ENCODE peak calls at places on chromosomes 7 and 10, in seven cellular contexts. W, F, G, T, M, H and Q are unnamed samples.

GRCh38 chr7:121797283-121798037 is 75.5 kb upstream of the PTPRZ1 start:
- DNase-seq in W (no peak), F (no peak), G (no peak), T (no peak), M (no peak), H (no peak), Q (no peak)

GRCh38 chr7:129122751-129123516 is 21.6 kb upstream of the TSPAN33 start:
- DNase-seq in W (peak), F (peak), G (no peak), T (no peak), M (no peak), H (no peak), Q (no peak)

GRCh38 chr10:133159950-133160812 is at the start of gene KNDC1:
- DNase-seq in W (peak), F (peak), G (no peak), T (no peak), M (no peak), H (no peak), Q (no peak)

GRCh38 chr7:106348231-106348630 is 63.4 kb upstream of the NAMPT start:
- DNase-seq in W (no peak), F (no peak), G (no peak), T (no peak), M (no peak), H (no peak), Q (no peak)

GRCh38 chr7:128167316-128167691 is 73.8 kb upstream of the LEP start:
- DNase-seq in W (no peak), F (peak), G (no peak), T (peak), M (no peak), H (no peak), Q (no peak)

GRCh38 chr10:113317476-113317875 is 235.4 kb upstream of the HABP2 start:
- DNase-seq in W (no peak), F (no peak), G (no peak), T (no peak), M (no peak), H (no peak), Q (no peak)

GRCh38 chr10:21526952-21527633 is 1.6 kb upstream of the SKIDA1 start:
- DNase-seq in W (peak), F (peak), G (no peak), T (peak), M (peak), H (no peak), Q (no peak)

GRCh38 chr7:100430450-100431285 is 1.0 kb downstream of the MEPCE start:
- DNase-seq in W (no peak), F (no peak), G (peak), T (no peak), M (no peak), H (no peak), Q (no peak)

GRCh38 chr10:6162589-6163356 is 40.0 kb upstream of the PFKFB3 start:
- DNase-seq in W (no peak), F (no peak), G (no peak), T (no peak), M (no peak), H (no peak), Q (no peak)

GRCh38 chr10:77756319-77757232 is 119.0 kb upstream of the KCNMA1 start:
- DNase-seq in W (no peak), F (peak), G (no peak), T (peak), M (no peak), H (peak), Q (peak)